ENCODE peak calls at places on chromosomes 12 and 14, in six cellular contexts. Z is foreskin keratinocyte, V is cardiac muscle cell, W is stomach, R is thoracic aorta, Y is ovary. P is an unnamed sample.
A peak's percentile ranks its signal among the peaks of the same experiment; 100 is the strongest.

GRCh38 chr12:101653503-101653902 is 43.9 kb upstream of the CHPT1 start:
- DNase-seq in Z (no peak), V (no peak), W (no peak), R (no peak), Y (no peak), P (no peak)

GRCh38 chr14:92615451-92615850 is 101.9 kb downstream of the RIN3 start:
- DNase-seq in Z (no peak), V (no peak), W (no peak), R (no peak), Y (no peak), P (peak; percentile 22)

GRCh38 chr14:68893566-68893965 is 85.5 kb downstream of the ACTN1 start:
- DNase-seq in Z (no peak), V (no peak), W (no peak), R (no peak), Y (no peak), P (no peak)

GRCh38 chr12:81591256-81591655 is 167.9 kb downstream of the PPFIA2 start:
- DNase-seq in Z (no peak), V (no peak), W (no peak), R (no peak), Y (no peak), P (no peak)

GRCh38 chr12:118694128-118694775 is 287.1 kb upstream of the SRRM4 start:
- DNase-seq in Z (no peak), V (no peak), W (no peak), R (no peak), Y (no peak), P (no peak)

GRCh38 chr14:60736494-60736893 is 1.9 kb downstream of the MNAT1 start:
- DNase-seq in Z (peak; percentile 58), V (peak; percentile 68), W (no peak), R (no peak), Y (no peak), P (peak; percentile 92)

GRCh38 chr12:54259194-54260011 is 20.5 kb downstream of the CBX5 start:
- DNase-seq in Z (peak; percentile 50), V (peak; percentile 92), W (peak; percentile 55), R (peak; percentile 47), Y (peak; percentile 86), P (peak; percentile 25)

GRCh38 chr14:98949506-98950135 is 322.4 kb downstream of the BCL11B start:
- DNase-seq in Z (no peak), V (no peak), W (no peak), R (no peak), Y (no peak), P (no peak)

GRCh38 chr14:31166271-31166561 is 41.4 kb downstream of the HECTD1 start:
- DNase-seq in Z (no peak), V (peak; percentile 6), W (no peak), R (no peak), Y (no peak), P (no peak)

GRCh38 chr14:50064993-50065392 is 51.4 kb downstream of the VCPKMT start:
- DNase-seq in Z (no peak), V (no peak), W (peak; percentile 45), R (no peak), Y (no peak), P (no peak)

GRCh38 chr14:35287481-35288013 is 4.6 kb upstream of the PSMA6 start:
- DNase-seq in Z (no peak), V (peak; percentile 57), W (peak; percentile 59), R (no peak), Y (no peak), P (no peak)

GRCh38 chr14:89386214-89386886 is 30.7 kb downstream of the FOXN3 start:
- DNase-seq in Z (no peak), V (no peak), W (no peak), R (no peak), Y (no peak), P (no peak)

GRCh38 chr14:101929096-101929495 is 35.3 kb upstream of the DYNC1H1 start:
- DNase-seq in Z (no peak), V (no peak), W (no peak), R (no peak), Y (no peak), P (no peak)

GRCh38 chr12:113766133-113766879 is 199.8 kb downstream of the RBM19 start:
- DNase-seq in Z (no peak), V (no peak), W (no peak), R (no peak), Y (no peak), P (no peak)

GRCh38 chr12:18261906-18262305 is 588 bp downstream of the PIK3C2G start:
- DNase-seq in Z (no peak), V (no peak), W (no peak), R (no peak), Y (no peak), P (no peak)

GRCh38 chr12:15754233-15754632 is 35.0 kb downstream of the EPS8 start:
- DNase-seq in Z (no peak), V (no peak), W (no peak), R (no peak), Y (no peak), P (no peak)

GRCh38 chr12:82176016-82176415 is 182.2 kb downstream of the CCDC59 start:
- DNase-seq in Z (no peak), V (no peak), W (no peak), R (no peak), Y (no peak), P (no peak)

GRCh38 chr14:63800083-63800482 is 52.7 kb upstream of the SYNE2 start:
- DNase-seq in Z (no peak), V (no peak), W (no peak), R (no peak), Y (no peak), P (no peak)

GRCh38 chr12:109377139-109377685 is 29.5 kb downstream of the MYO1H start:
- DNase-seq in Z (no peak), V (no peak), W (no peak), R (no peak), Y (no peak), P (no peak)

GRCh38 chr12:114916124-114916523 is 232.1 kb upstream of the TBX3 start:
- DNase-seq in Z (no peak), V (peak; percentile 47), W (no peak), R (no peak), Y (no peak), P (peak; percentile 89)

GRCh38 chr12:56041579-56042429 is at the start of gene RPS26:
- DNase-seq in Z (peak; percentile 99), V (peak; percentile 100), W (peak; percentile 95), R (peak; percentile 93), Y (peak; percentile 97), P (peak; percentile 99)

GRCh38 chr12:70008944-70009343 is 183.9 kb downstream of the MYRFL start:
- DNase-seq in Z (no peak), V (no peak), W (no peak), R (no peak), Y (no peak), P (no peak)

GRCh38 chr12:70007687-70008086 is 182.7 kb downstream of the MYRFL start:
- DNase-seq in Z (no peak), V (peak; percentile 22), W (no peak), R (no peak), Y (no peak), P (peak; percentile 90)

GRCh38 chr12:70005864-70006618 is 181.0 kb downstream of the MYRFL start:
- DNase-seq in Z (no peak), V (no peak), W (no peak), R (no peak), Y (no peak), P (no peak)

GRCh38 chr12:70002912-70003255 is 177.9 kb downstream of the MYRFL start:
- DNase-seq in Z (no peak), V (no peak), W (no peak), R (no peak), Y (no peak), P (no peak)

GRCh38 chr12:70006619-70006973 is 181.6 kb downstream of the MYRFL start:
- DNase-seq in Z (no peak), V (no peak), W (no peak), R (no peak), Y (no peak), P (no peak)
- H3K27ac ChIP-seq in Z (no peak overlapping the region), V (no peak overlapping the region), W (no peak overlapping the region), R (no peak overlapping the region), Y (no peak overlapping the region), P (no peak overlapping the region)

GRCh38 chr14:24310387-24310665 is 386 bp downstream of the LTB4R2 start:
- DNase-seq in Z (no peak), V (no peak), W (no peak), R (no peak), Y (no peak), P (no peak)

GRCh38 chr14:24312736-24313507 is 1.6 kb downstream of the LTB4R start:
- DNase-seq in Z (no peak), V (peak; percentile 49), W (no peak), R (no peak), Y (no peak), P (no peak)

GRCh38 chr14:24309538-24310386 is at the start of gene LTB4R2:
- DNase-seq in Z (peak; percentile 85), V (no peak), W (no peak), R (no peak), Y (no peak), P (no peak)

GRCh38 chr14:24311837-24312615 is 724 bp downstream of the LTB4R start:
- DNase-seq in Z (no peak), V (peak; percentile 23), W (no peak), R (no peak), Y (no peak), P (no peak)

GRCh38 chr14:24310666-24311604 is at the start of gene LTB4R:
- DNase-seq in Z (peak; percentile 30), V (peak; percentile 88), W (peak; percentile 86), R (no peak), Y (peak; percentile 77), P (no peak)
- TF ChIP-seq CTCF in Z (peak; percentile 49), V (peak; percentile 28), W (no peak), R (peak; percentile 44), Y (peak; percentile 42), P (no peak)

DNA sequence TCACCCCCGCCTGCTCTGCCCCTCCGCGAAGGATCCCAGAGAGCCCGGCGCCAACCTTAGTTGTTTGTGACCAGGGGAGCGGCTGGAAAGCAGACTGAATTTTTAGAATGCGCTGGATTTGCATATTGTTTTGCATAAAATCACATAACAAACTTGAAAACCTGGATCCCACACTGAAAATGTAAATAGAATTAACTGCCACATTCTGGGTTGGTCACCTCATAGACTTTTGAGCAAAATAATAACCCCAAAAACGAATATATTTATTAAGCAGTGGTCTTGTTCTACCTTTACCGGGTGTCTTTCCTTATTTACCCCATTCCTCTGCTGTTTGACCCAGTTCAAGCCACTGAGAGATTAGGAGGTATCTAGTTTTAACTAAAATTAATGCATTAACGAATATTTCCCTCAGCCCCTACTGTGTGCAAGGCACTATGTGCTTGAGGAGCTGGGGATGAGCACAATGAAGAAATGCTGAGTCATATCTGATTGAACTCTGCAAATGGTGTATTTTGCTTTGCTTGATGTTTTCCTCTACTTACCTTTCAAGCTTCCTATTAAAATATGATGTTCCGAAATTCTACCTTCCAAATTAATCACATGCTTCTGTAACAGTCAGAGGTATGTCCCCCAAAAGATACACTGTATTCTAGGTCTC is 438 bp upstream of the EGLN3 start:
- DNase-seq in Z (no peak), V (no peak), W (no peak), R (peak; percentile 47), Y (no peak), P (no peak)
- H3K27ac ChIP-seq in Z (no peak overlapping the region), V (peak overlapping the region; percentile 8), W (peak overlapping the region; percentile 86), R (peak overlapping the region; percentile 74), Y (no peak overlapping the region), P (no peak overlapping the region)

DNA sequence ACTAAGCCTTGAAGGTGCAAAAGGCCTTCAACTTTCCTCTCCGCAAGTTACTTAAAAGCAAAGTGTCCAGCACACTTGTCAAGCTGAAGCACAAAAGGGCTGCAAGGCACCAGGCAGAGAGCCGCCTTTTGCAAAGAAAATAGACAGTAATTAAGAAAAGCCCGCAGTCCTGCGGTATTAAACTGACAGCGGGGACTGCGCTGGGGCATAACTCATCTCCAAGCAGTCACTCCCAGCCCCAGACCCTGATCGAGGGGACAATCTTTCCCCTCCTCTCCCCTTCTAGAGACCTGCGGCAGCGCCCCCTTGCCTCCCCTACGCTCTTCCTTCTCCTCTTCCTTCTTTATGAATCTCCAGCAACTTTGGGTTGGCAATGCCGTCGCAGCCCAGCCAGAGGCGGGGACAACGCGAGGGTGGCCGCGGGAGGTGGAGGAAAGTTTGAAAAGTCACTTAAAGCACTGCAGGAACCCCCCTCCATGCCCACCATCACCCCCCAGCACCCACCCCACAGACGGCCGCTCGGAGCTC is 200.9 kb upstream of the CAND1 start:
- DNase-seq in Z (no peak), V (no peak), W (no peak), R (no peak), Y (no peak), P (peak; percentile 17)
- TF ChIP-seq CTCF in Z (peak; percentile 21), V (no peak), W (no peak), R (no peak), Y (no peak), P (peak; percentile 39)